ENCODE peak calls at places on chromosomes 16 and 17, in five cellular contexts. C is thoracic aorta, G is spleen, P is tibial nerve, Q is cardiac muscle cell. Y is an unnamed sample.

GRCh38 chr17:28221751-28222414 is 97.1 kb upstream of the TMEM97 start:
- DNase-seq in Q (no peak), G (no peak), C (no peak), P (no peak), Y (no peak)

GRCh38 chr16:79751785-79752184 is 151.2 kb upstream of the MAF start:
- DNase-seq in C (peak; percentile 41), G (no peak), P (peak; percentile 21), Q (no peak), Y (peak; percentile 77)

GRCh38 chr17:31738067-31738466 is 121.0 kb downstream of the COPRS start:
- DNase-seq in Q (no peak), C (no peak), G (no peak), P (no peak), Y (no peak)

GRCh38 chr16:87409153-87409552 is 17.0 kb downstream of the MAP1LC3B start:
- DNase-seq in P (no peak), Q (no peak), C (no peak), G (peak; percentile 46), Y (no peak)

GRCh38 chr16:84553873-84554399 is 49.5 kb upstream of the MEAK7 start:
- DNase-seq in C (no peak), P (no peak), G (peak; percentile 67), Q (no peak), Y (no peak)

GRCh38 chr16:74623214-74623842 is 16.4 kb upstream of the GLG1 start:
- DNase-seq in Q (peak; percentile 66), C (no peak), G (no peak), P (no peak), Y (no peak)

GRCh38 chr17:8144401-8145295 is 7.6 kb downstream of the PER1 start:
- DNase-seq in G (no peak), C (no peak), P (no peak), Q (no peak), Y (no peak)

GRCh38 chr17:28747046-28747691 is 3.4 kb downstream of the TRAF4 start:
- DNase-seq in C (no peak), Q (no peak), P (no peak), G (peak; percentile 73), Y (no peak)

GRCh38 chr17:47413872-47414271 is 90.1 kb downstream of the EFCAB13 start:
- DNase-seq in Q (no peak), C (no peak), P (no peak), G (no peak), Y (no peak)

GRCh38 chr17:596763-597644 is 117.6 kb downstream of the VPS53 start:
- DNase-seq in Q (no peak), P (no peak), G (no peak), C (no peak), Y (no peak)

GRCh38 chr16:56975714-56976113 is 13.6 kb upstream of the NLRC5 start:
- DNase-seq in C (no peak), Q (no peak), G (peak; percentile 68), P (no peak), Y (no peak)

GRCh38 chr17:17900615-17901520 is 64.1 kb upstream of the SREBF1 start:
- DNase-seq in G (peak; percentile 83), P (peak; percentile 85), Q (no peak), C (peak; percentile 47), Y (peak; percentile 84)

GRCh38 chr16:6891486-6891885 is 441.2 kb upstream of the RBFOX1 start:
- DNase-seq in G (no peak), Q (no peak), P (no peak), C (no peak), Y (no peak)

GRCh38 chr16:2598723-2599122 is 60.9 kb downstream of the PDPK1 start:
- DNase-seq in C (no peak), Q (no peak), G (peak; percentile 34), P (no peak), Y (no peak)

GRCh38 chr17:45003877-45004276 is 35.8 kb upstream of the C1QL1 start:
- DNase-seq in Q (no peak), P (no peak), C (no peak), G (no peak), Y (no peak)

GRCh38 chr17:83183150-83183820 is 103.9 kb downstream of the METRNL start:
- DNase-seq in P (no peak), G (no peak), Q (no peak), C (no peak), Y (no peak)

GRCh38 chr17:9512323-9513168 is 63.1 kb downstream of the STX8 start:
- DNase-seq in P (no peak), G (no peak), Q (no peak), C (no peak), Y (no peak)

GRCh38 chr16:720507-720989 is 398 bp upstream of the ANTKMT start:
- DNase-seq in P (no peak), Q (peak; percentile 78), G (no peak), C (no peak), Y (peak; percentile 58)

GRCh38 chr16:69796285-69797118 is 34.4 kb downstream of the WWP2 start:
- DNase-seq in G (no peak), Q (peak; percentile 78), P (no peak), C (no peak), Y (peak; percentile 25)

GRCh38 chr16:69848635-69849545 is 86.8 kb downstream of the WWP2 start:
- DNase-seq in P (peak; percentile 58), G (peak; percentile 83), C (peak; percentile 93), Q (peak; percentile 74), Y (peak; percentile 82)

GRCh38 chr17:57121308-57122042 is 36.4 kb downstream of the AKAP1 start:
- DNase-seq in Q (peak; percentile 65), C (no peak), G (no peak), P (no peak), Y (no peak)
- TF ChIP-seq CTCF in Q (peak; percentile 73), C (peak; percentile 39), G (no peak), P (peak; percentile 24), Y (no peak)

DNA sequence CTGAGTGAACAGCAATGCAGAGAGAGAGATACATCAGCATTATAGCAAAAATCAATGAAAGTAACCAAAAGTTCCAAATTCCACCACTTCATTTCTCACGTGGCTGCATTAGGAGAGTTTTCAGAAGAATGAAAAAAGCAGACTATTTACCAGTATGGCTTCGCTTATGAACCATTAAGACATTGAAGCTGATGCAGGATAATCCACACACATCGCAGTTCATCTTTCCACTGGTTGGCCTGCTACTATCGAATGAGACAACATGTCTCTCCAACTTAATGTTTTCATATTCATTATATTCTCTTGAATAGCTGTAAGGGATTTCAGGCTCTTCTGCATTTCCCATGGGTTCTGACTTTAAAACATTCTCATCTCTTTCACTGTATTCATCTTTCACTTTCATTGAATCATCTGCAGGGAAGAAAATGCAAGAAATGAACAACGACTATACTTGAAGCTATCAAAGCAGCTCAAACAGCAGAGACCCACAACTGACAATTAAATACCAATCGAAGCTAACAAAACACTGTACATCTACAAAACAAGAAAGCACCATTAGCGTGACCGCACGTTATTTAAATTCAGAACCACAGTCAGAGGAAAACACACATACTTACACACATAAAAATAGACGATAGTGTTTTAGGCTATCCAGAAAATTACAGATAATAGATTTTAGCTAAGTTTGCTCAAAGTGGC is 54.9 kb downstream of the GRB7 start:
- DNase-seq in P (no peak), G (no peak), Q (no peak), C (no peak), Y (no peak)
- H3K4me1 ChIP-seq in P (no peaks in the 10 kb centered on the region), G (peaks cover 13% of the 10 kb centered on the region), Q (peaks cover 6% of the 10 kb centered on the region), C (no peaks in the 10 kb centered on the region), Y (no peaks in the 10 kb centered on the region)

DNA sequence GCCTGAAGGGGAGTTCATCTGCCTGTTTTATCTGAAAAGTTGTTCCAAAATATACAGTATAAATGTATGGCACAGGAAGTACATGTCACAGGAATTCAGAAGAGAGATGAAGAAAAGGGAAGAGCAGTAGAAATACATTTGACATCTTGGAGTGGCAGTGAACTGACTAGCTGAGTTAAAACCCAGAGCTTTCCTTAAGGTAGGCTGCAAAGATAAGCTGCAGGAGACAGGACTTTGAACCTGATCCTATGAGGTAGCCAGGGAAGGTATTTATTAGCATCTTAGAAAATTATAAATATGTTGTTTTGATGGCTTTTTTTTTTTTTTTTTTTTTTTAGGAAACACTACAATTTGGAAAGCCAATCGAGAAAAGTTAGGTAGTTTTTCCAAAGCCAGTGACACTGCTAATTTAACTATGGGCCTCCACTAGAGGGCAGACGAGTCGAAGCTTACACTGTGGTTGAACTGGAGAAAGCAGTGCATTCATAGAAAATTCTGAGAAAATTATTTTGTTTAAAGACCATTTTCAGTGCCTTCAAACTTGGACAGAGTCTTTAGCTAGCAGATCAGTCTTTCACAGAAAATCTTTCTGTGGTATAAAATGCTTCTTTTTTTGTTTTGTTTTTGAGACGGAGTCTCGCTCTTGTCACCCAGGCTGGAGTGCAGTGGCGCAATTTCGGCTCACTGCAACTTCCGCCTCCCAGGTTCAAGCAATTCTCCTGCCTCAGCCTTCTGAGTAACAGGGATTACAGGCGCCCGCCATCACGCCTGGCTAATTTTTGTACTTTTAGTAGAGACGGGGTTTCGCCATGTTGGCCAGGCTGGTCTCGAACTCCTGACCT is 122.3 kb downstream of the SSH2 start:
- DNase-seq in G (peak; percentile 82), P (peak; percentile 51), C (no peak), Q (peak; percentile 75), Y (peak; percentile 52)
- H3K4me3 ChIP-seq in G (no peak overlapping the region), P (no peak overlapping the region), C (no peak overlapping the region), Q (no peak overlapping the region), Y (no peak overlapping the region)

GRCh38 chr17:14228903-14229302 is 7.8 kb downstream of the CDRT15 start:
- DNase-seq in C (no peak), Q (no peak), P (no peak), G (no peak), Y (no peak)

GRCh38 chr17:14222611-14223010 is 14.1 kb downstream of the CDRT15 start:
- DNase-seq in P (no peak), Q (no peak), G (no peak), C (no peak), Y (no peak)

GRCh38 chr17:14225153-14226004 is 11.3 kb downstream of the CDRT15 start:
- DNase-seq in C (no peak), P (no peak), G (no peak), Q (no peak), Y (no peak)

DNA sequence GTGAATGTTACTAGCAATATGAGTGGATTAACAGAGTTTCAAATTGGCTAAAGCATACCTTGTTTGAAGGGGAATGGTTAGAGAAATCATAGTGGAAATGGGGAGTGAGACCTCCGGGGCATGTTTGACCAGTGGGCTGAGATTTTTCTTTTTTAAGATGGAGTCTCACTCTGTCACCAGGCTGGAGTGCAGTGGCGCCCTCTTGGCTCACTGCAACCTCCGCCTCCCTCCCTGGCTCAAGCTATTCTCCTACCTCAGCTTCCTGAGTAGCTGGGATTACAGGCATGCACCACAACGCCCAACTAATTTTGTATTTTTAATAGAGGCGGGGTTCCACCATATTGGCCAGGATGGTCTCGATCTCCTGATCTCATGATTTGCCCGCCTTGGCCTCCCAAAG is 9.6 kb downstream of the CDRT15 start:
- DNase-seq in P (no peak), G (no peak), Q (no peak), C (no peak), Y (no peak)
- TF ChIP-seq CTCF in P (no peak), G (no peak), Q (no peak), C (no peak), Y (no peak)

DNA sequence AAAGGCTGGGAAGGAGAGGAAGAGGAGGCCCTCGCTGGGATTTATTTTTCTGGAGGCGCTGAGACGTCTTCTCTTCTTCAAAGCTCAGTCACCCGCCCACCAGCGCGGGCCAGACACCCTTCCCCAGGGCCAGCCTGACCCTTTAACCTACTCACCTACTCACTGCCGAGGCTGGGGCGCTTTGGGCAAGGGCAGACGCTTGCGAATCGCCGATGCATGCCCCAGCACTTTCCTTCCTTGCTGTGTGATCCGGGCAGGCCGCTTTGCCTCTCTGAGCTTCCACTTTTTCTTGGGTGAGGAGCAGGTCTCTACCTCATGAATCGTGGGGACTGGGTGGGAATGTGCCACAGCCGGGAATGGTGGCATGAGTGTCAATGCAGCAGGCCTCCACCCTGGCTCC is 25.1 kb downstream of the GSE1 start:
- DNase-seq in P (no peak), Q (no peak), G (no peak), C (no peak), Y (no peak)
- H3K4me1 ChIP-seq in P (no peaks in the 10 kb centered on the region), Q (no peaks in the 10 kb centered on the region), G (no peaks in the 10 kb centered on the region), C (peaks cover 9% of the 10 kb centered on the region), Y (no peaks in the 10 kb centered on the region)